ENCODE peak calls at places on chromosome 22, in seven cellular contexts. One of them, this sample, is unnamed.

GRCh38 chr22:27257987-27258386 is 543.6 kb downstream of the MN1 start:
- DNase-seq in spleen: no peak
- DNase-seq in HL-60: no peak
- DNase-seq in HCT116: no peak
- DNase-seq in Panc1: no peak
- DNase-seq in suprapubic skin: no peak
- DNase-seq in vagina: no peak
- DNase-seq in this sample: no peak

GRCh38 chr22:49765091-49765771 is 62.4 kb downstream of the BRD1 start:
- DNase-seq in spleen: peak; percentile 66
- DNase-seq in HL-60: no peak
- DNase-seq in HCT116: no peak
- DNase-seq in Panc1: no peak
- DNase-seq in suprapubic skin: no peak
- DNase-seq in vagina: peak; percentile 62
- DNase-seq in this sample: peak; percentile 47

GRCh38 chr22:50001388-50002231 is 11.0 kb downstream of the IL17REL start:
- DNase-seq in spleen: no peak
- DNase-seq in HL-60: no peak
- DNase-seq in HCT116: no peak
- DNase-seq in Panc1: no peak
- DNase-seq in suprapubic skin: no peak
- DNase-seq in vagina: no peak
- DNase-seq in this sample: no peak

GRCh38 chr22:41382098-41382578 is 396 bp downstream of the TEF start:
- DNase-seq in spleen: no peak
- DNase-seq in HL-60: no peak
- DNase-seq in HCT116: no peak
- DNase-seq in Panc1: no peak
- DNase-seq in suprapubic skin: peak; percentile 91
- DNase-seq in vagina: peak; percentile 94
- DNase-seq in this sample: peak; percentile 72

GRCh38 chr22:49764151-49764581 is 63.5 kb downstream of the BRD1 start:
- DNase-seq in spleen: peak; percentile 72
- DNase-seq in HL-60: no peak
- DNase-seq in HCT116: no peak
- DNase-seq in Panc1: no peak
- DNase-seq in suprapubic skin: no peak
- DNase-seq in vagina: peak; percentile 76
- DNase-seq in this sample: no peak

GRCh38 chr22:49937758-49938564 is 19.5 kb downstream of the CRELD2 start:
- DNase-seq in spleen: peak; percentile 90
- DNase-seq in HL-60: no peak
- DNase-seq in HCT116: no peak
- DNase-seq in Panc1: no peak
- DNase-seq in suprapubic skin: no peak
- DNase-seq in vagina: no peak
- DNase-seq in this sample: no peak

GRCh38 chr22:47163481-47163875 is 401.0 kb downstream of the TBC1D22A start:
- DNase-seq in spleen: peak; percentile 64
- DNase-seq in HL-60: no peak
- DNase-seq in HCT116: no peak
- DNase-seq in Panc1: no peak
- DNase-seq in suprapubic skin: peak; percentile 56
- DNase-seq in vagina: no peak
- DNase-seq in this sample: no peak

GRCh38 chr22:41722496-41722895 is 23.2 kb downstream of the MEI1 start:
- DNase-seq in spleen: no peak
- DNase-seq in HL-60: no peak
- DNase-seq in HCT116: no peak
- DNase-seq in Panc1: no peak
- DNase-seq in suprapubic skin: no peak
- DNase-seq in vagina: no peak
- DNase-seq in this sample: no peak

GRCh38 chr22:49587421-49587820 is 240.3 kb downstream of the BRD1 start:
- DNase-seq in spleen: peak; percentile 31
- DNase-seq in HL-60: no peak
- DNase-seq in HCT116: no peak
- DNase-seq in Panc1: no peak
- DNase-seq in suprapubic skin: peak; percentile 54
- DNase-seq in vagina: no peak
- DNase-seq in this sample: no peak

GRCh38 chr22:42635531-42635930 is 4.9 kb downstream of the ATP5MGL start:
- DNase-seq in spleen: no peak
- DNase-seq in HL-60: no peak
- DNase-seq in HCT116: peak; percentile 85
- DNase-seq in Panc1: peak; percentile 66
- DNase-seq in suprapubic skin: peak; percentile 92
- DNase-seq in vagina: no peak
- DNase-seq in this sample: no peak

GRCh38 chr22:46514592-46515207 is 22.7 kb downstream of the CELSR1 start:
- DNase-seq in spleen: no peak
- DNase-seq in HL-60: no peak
- DNase-seq in HCT116: no peak
- DNase-seq in Panc1: no peak
- DNase-seq in suprapubic skin: no peak
- DNase-seq in vagina: no peak
- DNase-seq in this sample: no peak

GRCh38 chr22:17797721-17798559 is 23.7 kb upstream of the BID start:
- DNase-seq in spleen: no peak
- DNase-seq in HL-60: peak; percentile 29
- DNase-seq in HCT116: no peak
- DNase-seq in Panc1: no peak
- DNase-seq in suprapubic skin: no peak
- DNase-seq in vagina: no peak
- DNase-seq in this sample: no peak

GRCh38 chr22:35205141-35205775 is 52.0 kb upstream of the HMGXB4 start:
- DNase-seq in spleen: no peak
- DNase-seq in HL-60: no peak
- DNase-seq in HCT116: no peak
- DNase-seq in Panc1: no peak
- DNase-seq in suprapubic skin: no peak
- DNase-seq in vagina: peak; percentile 5
- DNase-seq in this sample: no peak

GRCh38 chr22:36300396-36301212 is 47.7 kb downstream of the APOL1 start:
- DNase-seq in spleen: no peak
- DNase-seq in HL-60: no peak
- DNase-seq in HCT116: no peak
- DNase-seq in Panc1: no peak
- DNase-seq in suprapubic skin: no peak
- DNase-seq in vagina: no peak
- DNase-seq in this sample: no peak

GRCh38 chr22:45918455-45919370 is 58.2 kb downstream of the WNT7B start:
- DNase-seq in spleen: no peak
- DNase-seq in HL-60: no peak
- DNase-seq in HCT116: no peak
- DNase-seq in Panc1: no peak
- DNase-seq in suprapubic skin: no peak
- DNase-seq in vagina: no peak
- DNase-seq in this sample: peak; percentile 65

GRCh38 chr22:42292726-42293520 is 22.5 kb upstream of the TCF20 start:
- DNase-seq in spleen: no peak
- DNase-seq in HL-60: no peak
- DNase-seq in HCT116: no peak
- DNase-seq in Panc1: no peak
- DNase-seq in suprapubic skin: no peak
- DNase-seq in vagina: no peak
- DNase-seq in this sample: no peak

DNA sequence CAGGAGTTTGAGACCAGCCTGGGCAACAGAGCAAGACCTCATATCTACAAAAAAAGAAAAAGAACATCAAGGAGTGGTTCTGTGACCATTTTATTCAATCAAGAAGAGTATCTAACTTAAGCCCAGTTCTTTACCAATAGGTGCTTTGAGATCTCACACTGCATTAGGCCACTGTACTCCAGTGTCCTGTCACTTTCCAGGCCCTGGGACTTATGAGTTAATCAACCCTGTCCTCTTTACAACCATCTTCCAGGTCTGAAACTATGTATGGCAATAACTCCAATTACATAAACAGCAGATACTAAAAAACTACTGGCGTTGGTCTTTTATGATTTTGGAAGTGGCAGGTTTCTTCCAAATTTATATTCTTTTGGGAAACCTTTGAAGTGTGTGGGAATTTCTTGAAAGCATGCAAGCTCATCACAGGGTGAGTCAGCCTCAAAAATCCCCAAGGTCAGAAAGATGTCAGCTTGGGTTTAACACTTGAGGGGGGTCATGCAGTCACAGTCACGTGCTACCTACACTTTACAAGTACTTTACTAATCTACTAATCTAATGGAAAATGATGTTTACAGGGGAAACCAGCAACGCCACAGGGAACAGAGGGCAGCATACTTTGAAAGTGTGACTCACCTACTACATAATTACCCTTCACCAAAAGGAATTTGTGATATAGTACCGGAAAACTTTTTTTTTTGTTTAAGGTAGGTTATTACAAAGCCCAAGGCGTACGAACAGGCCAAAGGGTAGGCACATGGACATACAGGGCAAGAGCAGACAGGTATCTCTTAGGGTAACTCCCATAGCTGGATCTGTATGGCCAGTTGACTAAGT is 15.6 kb downstream of the PISD start:
- DNase-seq in spleen: no peak
- DNase-seq in HL-60: no peak
- DNase-seq in HCT116: peak; percentile 91
- DNase-seq in Panc1: peak; percentile 52
- DNase-seq in suprapubic skin: no peak
- DNase-seq in vagina: no peak
- DNase-seq in this sample: no peak
- TF ChIP-seq POLR2AphosphoS5 in spleen: no peak
- TF ChIP-seq POLR2AphosphoS5 in HL-60: no peak
- TF ChIP-seq POLR2AphosphoS5 in HCT116: peak; percentile 24
- TF ChIP-seq POLR2AphosphoS5 in Panc1: no peak
- TF ChIP-seq POLR2AphosphoS5 in suprapubic skin: no peak
- TF ChIP-seq POLR2AphosphoS5 in vagina: no peak
- TF ChIP-seq POLR2AphosphoS5 in this sample: no peak

GRCh38 chr22:24235315-24235714 is 9.6 kb downstream of the GGT5 start:
- DNase-seq in spleen: no peak
- DNase-seq in HL-60: no peak
- DNase-seq in HCT116: no peak
- DNase-seq in Panc1: no peak
- DNase-seq in suprapubic skin: no peak
- DNase-seq in vagina: no peak
- DNase-seq in this sample: no peak
- TF ChIP-seq POLR2AphosphoS5 in spleen: no peak
- TF ChIP-seq POLR2AphosphoS5 in HL-60: no peak
- TF ChIP-seq POLR2AphosphoS5 in HCT116: no peak
- TF ChIP-seq POLR2AphosphoS5 in Panc1: no peak
- TF ChIP-seq POLR2AphosphoS5 in suprapubic skin: no peak
- TF ChIP-seq POLR2AphosphoS5 in vagina: no peak
- TF ChIP-seq POLR2AphosphoS5 in this sample: no peak

DNA sequence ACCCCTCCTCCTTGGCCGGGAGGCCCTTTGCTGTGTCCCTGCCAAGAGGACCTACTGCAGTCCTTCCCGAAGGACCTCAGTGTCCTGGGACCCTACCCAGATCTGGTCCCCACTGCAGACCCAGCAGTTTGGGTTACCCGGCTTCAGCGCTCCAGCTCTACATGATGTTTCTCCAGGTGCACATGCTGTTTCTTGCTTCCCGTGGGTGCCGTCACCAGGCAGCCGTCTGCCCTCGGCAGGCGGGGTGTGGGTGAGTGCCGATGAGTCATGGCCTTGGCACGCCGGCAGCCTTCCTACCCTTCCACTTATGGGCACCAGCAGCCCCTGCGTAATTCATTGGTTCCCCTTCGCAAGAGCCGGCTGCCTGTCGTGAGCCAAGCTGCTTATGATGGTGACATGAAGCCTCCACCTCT is 101.8 kb downstream of the BCR start:
- DNase-seq in spleen: no peak
- DNase-seq in HL-60: peak; percentile 78
- DNase-seq in HCT116: peak; percentile 51
- DNase-seq in Panc1: no peak
- DNase-seq in suprapubic skin: peak; percentile 82
- DNase-seq in vagina: peak; percentile 92
- DNase-seq in this sample: peak; percentile 98
- TF ChIP-seq POLR2AphosphoS5 in spleen: no peak
- TF ChIP-seq POLR2AphosphoS5 in HL-60: no peak
- TF ChIP-seq POLR2AphosphoS5 in HCT116: no peak
- TF ChIP-seq POLR2AphosphoS5 in Panc1: no peak
- TF ChIP-seq POLR2AphosphoS5 in suprapubic skin: no peak
- TF ChIP-seq POLR2AphosphoS5 in vagina: peak; percentile 78
- TF ChIP-seq POLR2AphosphoS5 in this sample: no peak

DNA sequence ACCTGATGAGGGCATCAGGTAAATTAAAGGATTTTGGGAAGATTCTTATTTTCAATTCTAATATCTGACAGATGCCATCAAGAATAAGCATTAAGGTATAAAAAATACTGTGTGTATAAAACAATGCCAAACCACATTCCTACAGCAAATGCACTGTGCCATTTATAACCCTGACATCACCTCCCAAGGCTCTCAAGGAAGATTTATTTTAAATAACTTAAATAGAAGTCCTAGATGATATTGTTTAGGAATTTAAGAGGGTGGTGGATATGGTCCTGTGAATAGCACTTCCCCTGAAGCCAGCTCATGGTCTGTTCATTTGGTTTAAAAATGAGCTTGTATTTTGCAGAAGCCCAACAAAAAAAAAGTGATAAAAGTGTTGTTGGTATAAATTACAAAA is 32.1 kb downstream of the PPIL2 start:
- DNase-seq in spleen: no peak
- DNase-seq in HL-60: no peak
- DNase-seq in HCT116: no peak
- DNase-seq in Panc1: no peak
- DNase-seq in suprapubic skin: no peak
- DNase-seq in vagina: no peak
- DNase-seq in this sample: no peak
- TF ChIP-seq POLR2AphosphoS5 in spleen: no peak
- TF ChIP-seq POLR2AphosphoS5 in HL-60: no peak
- TF ChIP-seq POLR2AphosphoS5 in HCT116: no peak
- TF ChIP-seq POLR2AphosphoS5 in Panc1: no peak
- TF ChIP-seq POLR2AphosphoS5 in suprapubic skin: no peak
- TF ChIP-seq POLR2AphosphoS5 in vagina: no peak
- TF ChIP-seq POLR2AphosphoS5 in this sample: no peak

DNA sequence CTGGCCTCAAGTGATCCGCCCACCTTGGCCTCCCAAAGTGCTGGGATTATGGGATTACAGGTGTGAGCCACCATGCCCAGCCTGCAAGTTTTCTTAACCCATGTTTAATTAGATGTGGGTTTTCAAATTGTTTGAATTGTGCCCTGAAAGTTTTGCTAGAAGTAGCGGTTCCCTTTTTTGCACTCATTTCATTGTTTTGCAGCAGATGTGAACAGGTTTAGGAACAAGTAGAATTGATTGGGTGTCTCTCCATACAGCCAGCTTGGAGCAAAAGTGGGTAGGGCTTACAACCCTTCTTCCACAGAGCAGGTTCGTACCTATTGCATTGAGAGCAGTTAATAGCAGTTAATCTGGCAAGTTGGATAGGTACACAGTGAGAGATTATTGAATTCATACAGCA is 16.1 kb downstream of the EWSR1 start:
- DNase-seq in spleen: no peak
- DNase-seq in HL-60: no peak
- DNase-seq in HCT116: no peak
- DNase-seq in Panc1: no peak
- DNase-seq in suprapubic skin: no peak
- DNase-seq in vagina: no peak
- DNase-seq in this sample: no peak
- TF ChIP-seq POLR2AphosphoS5 in spleen: no peak
- TF ChIP-seq POLR2AphosphoS5 in HL-60: no peak
- TF ChIP-seq POLR2AphosphoS5 in HCT116: no peak
- TF ChIP-seq POLR2AphosphoS5 in Panc1: no peak
- TF ChIP-seq POLR2AphosphoS5 in suprapubic skin: no peak
- TF ChIP-seq POLR2AphosphoS5 in vagina: no peak
- TF ChIP-seq POLR2AphosphoS5 in this sample: no peak